ENCODE peak calls at places on chromosomes 7 and 10, in four cellular contexts. Y is germinal center, N is lung, O is endothelial cell. M is an unnamed sample.

GRCh38 chr7:45712057-45712689 is 138.0 kb downstream of the ADCY1 start:
- DNase-seq in Y (no peak), N (peak), O (no peak), M (no peak)

GRCh38 chr10:98555011-98555619 is 108.4 kb upstream of the HPS1 start:
- DNase-seq in Y (no peak), N (no peak), O (peak), M (no peak)

GRCh38 chr7:129993275-129993674 is 40.5 kb upstream of the UBE2H start:
- DNase-seq in Y (no peak), N (no peak), O (no peak), M (no peak)

GRCh38 chr10:13453896-13454295 is 74.9 kb downstream of the BEND7 start:
- DNase-seq in Y (no peak), N (peak), O (no peak), M (peak)

GRCh38 chr7:83947260-83947659 is 247.3 kb downstream of the SEMA3A start:
- DNase-seq in Y (no peak), N (no peak), O (peak), M (peak)

GRCh38 chr10:118017071-118017740 is 29.5 kb downstream of the RAB11FIP2 start:
- DNase-seq in Y (no peak), N (no peak), O (no peak), M (no peak)

GRCh38 chr10:63866075-63866746 is 345.0 kb downstream of the REEP3 start:
- DNase-seq in Y (peak), N (peak), O (peak), M (peak)

GRCh38 chr7:93920496-93921189 is 892 bp upstream of the GNG11 start:
- DNase-seq in Y (no peak), N (no peak), O (no peak), M (no peak)

GRCh38 chr7:33334349-33334748 is 205.0 kb downstream of the BBS9 start:
- DNase-seq in Y (no peak), N (no peak), O (peak), M (no peak)

GRCh38 chr10:77179015-77179695 is 458.5 kb downstream of the KCNMA1 start:
- DNase-seq in Y (no peak), N (peak), O (no peak), M (no peak)

GRCh38 chr7:8176370-8177081 is 85.4 kb downstream of the ICA1 start:
- DNase-seq in Y (peak), N (no peak), O (no peak), M (peak)

GRCh38 chr7:152615052-152615741 is 60.7 kb downstream of the XRCC2 start:
- DNase-seq in Y (no peak), N (no peak), O (no peak), M (no peak)

GRCh38 chr10:70589762-70590662 is 12.5 kb downstream of the PRF1 start:
- DNase-seq in Y (no peak), N (no peak), O (no peak), M (no peak)

GRCh38 chr10:118943253-118943652 is 86.3 kb upstream of the NANOS1 start:
- DNase-seq in Y (no peak), N (peak), O (no peak), M (no peak)

GRCh38 chr7:106778656-106779250 is 86.3 kb upstream of the PIK3CG start:
- DNase-seq in Y (no peak), N (no peak), O (no peak), M (no peak)

GRCh38 chr7:5500777-5501350 is 77.2 kb upstream of the TNRC18 start:
- DNase-seq in Y (no peak), N (no peak), O (no peak), M (no peak)

GRCh38 chr7:86930554-86931307 is 128.7 kb downstream of the ELAPOR2 start:
- DNase-seq in Y (no peak), N (no peak), O (no peak), M (no peak)

GRCh38 chr7:34133356-34133982 is 228.1 kb downstream of the BMPER start:
- DNase-seq in Y (no peak), N (no peak), O (no peak), M (no peak)

GRCh38 chr7:127905491-127906330 is 125.5 kb downstream of the LRRC4 start:
- DNase-seq in Y (no peak), N (no peak), O (no peak), M (no peak)

GRCh38 chr7:101232141-101232821 is 5.3 kb downstream of the CLDN15 start:
- DNase-seq in Y (no peak), N (peak), O (peak), M (no peak)

GRCh38 chr10:42953684-42954674 is 122.9 kb upstream of the RET start:
- DNase-seq in Y (no peak), N (peak), O (peak), M (no peak)

GRCh38 chr10:97154789-97155188 is 31.0 kb downstream of the SLIT1 start:
- DNase-seq in Y (no peak), N (no peak), O (no peak), M (no peak)

GRCh38 chr10:101071266-101071884 is 9.6 kb downstream of the KAZALD1 start:
- DNase-seq in Y (no peak), N (peak), O (no peak), M (no peak)

GRCh38 chr10:79248341-79248931 is 98.8 kb upstream of the PPIF start:
- DNase-seq in Y (peak), N (no peak), O (no peak), M (no peak)

GRCh38 chr7:37921340-37921805 is 933 bp downstream of the EPDR1 start:
- DNase-seq in Y (peak), N (peak), O (peak), M (peak)

GRCh38 chr7:101391991-101392390 is 29.3 kb downstream of the COL26A1 start:
- DNase-seq in Y (no peak), N (no peak), O (no peak), M (no peak)

GRCh38 chr7:50476953-50477625 is 26.9 kb upstream of the FIGNL1 start:
- DNase-seq in Y (no peak), N (no peak), O (no peak), M (no peak)

GRCh38 chr7:5677538-5678294 is 103.7 kb downstream of the RNF216 start:
- DNase-seq in Y (peak), N (peak), O (peak), M (peak)

GRCh38 chr7:2555121-2556052 is at the start of gene BRAT1:
- DNase-seq in Y (peak), N (peak), O (peak), M (peak)

GRCh38 chr7:131056007-131056406 is 271.7 kb upstream of the MKLN1 start:
- DNase-seq in Y (no peak), N (no peak), O (no peak), M (no peak)

GRCh38 chr10:99924451-99924850 is 85.3 kb downstream of the DNMBP start:
- DNase-seq in Y (no peak), N (no peak), O (no peak), M (no peak)

GRCh38 chr10:36636285-36636839 is 489.0 kb upstream of the ANKRD30A start:
- DNase-seq in Y (no peak), N (no peak), O (no peak), M (no peak)

GRCh38 chr7:50838675-50839377 is 56.1 kb upstream of the GRB10 start:
- DNase-seq in Y (no peak), N (no peak), O (no peak), M (no peak)

GRCh38 chr7:36227223-36227622 is 74.2 kb downstream of the EEPD1 start:
- DNase-seq in Y (no peak), N (no peak), O (no peak), M (no peak)

GRCh38 chr7:46637793-46638735 is 717.0 kb upstream of the IGFBP3 start:
- DNase-seq in Y (no peak), N (no peak), O (no peak), M (no peak)

GRCh38 chr10:103648951-103649532 is 155.5 kb downstream of the NEURL1 start:
- DNase-seq in Y (no peak), N (peak), O (no peak), M (no peak)

GRCh38 chr10:124339119-124339807 is 79.5 kb downstream of the OAT start:
- DNase-seq in Y (no peak), N (no peak), O (no peak), M (no peak)